ENCODE peak calls at places on chromosomes 12 and 14, in ten cellular contexts. S is AG04450; A is lower lobe of right lung; Y is Karpas-422; G is AG09309; L is fibroblast of pulmonary artery; C is heart right ventricle; P is CD4-positive, alpha-beta memory T cell; W is uterus; N is cardiac muscle cell. D is an unnamed sample.

GRCh38 chr12:69844836-69845235 is 19.8 kb downstream of the MYRFL start:
- DNase-seq in P (no peak), Y (no peak), L (no peak), G (no peak), N (no peak), W (no peak), S (no peak), A (no peak), C (no peak), D (no peak)

GRCh38 chr14:95683793-95684192 is 2.4 kb upstream of the TCL1B start:
- DNase-seq in G (no peak), Y (peak; percentile 92), C (no peak), A (no peak), N (no peak), S (no peak), L (no peak), W (no peak), P (no peak), D (no peak)

GRCh38 chr12:52369809-52370208 is 2.5 kb upstream of the KRT85 start:
- DNase-seq in W (no peak), L (no peak), Y (no peak), P (no peak), N (no peak), G (no peak), A (no peak), S (no peak), C (no peak), D (no peak)

GRCh38 chr14:48690349-48690748 is 895.8 kb downstream of the RPS29 start:
- DNase-seq in Y (no peak), S (no peak), G (no peak), P (no peak), A (no peak), C (no peak), L (peak; percentile 2), W (no peak), N (no peak), D (no peak)

GRCh38 chr14:105484069-105484996 is 2.4 kb upstream of the CRIP1 start:
- DNase-seq in W (peak; percentile 68), G (peak; percentile 2), S (no peak), N (no peak), A (peak; percentile 73), L (peak; percentile 31), Y (no peak), C (peak; percentile 84), P (peak; percentile 79), D (no peak)

GRCh38 chr12:9039397-9039977 is 50.1 kb downstream of the KLRG1 start:
- DNase-seq in P (peak; percentile 67), Y (peak; percentile 85), L (peak; percentile 61), W (no peak), C (no peak), A (no peak), N (peak; percentile 60), S (peak; percentile 4), G (peak; percentile 17), D (peak; percentile 20)

GRCh38 chr14:58977366-58977765 is 211.1 kb upstream of the DAAM1 start:
- DNase-seq in S (no peak), A (no peak), L (no peak), N (no peak), Y (no peak), P (no peak), C (no peak), W (no peak), G (no peak), D (peak; percentile 4)

GRCh38 chr12:65335021-65335714 is 56.7 kb downstream of the MSRB3 start:
- DNase-seq in N (no peak), S (peak; percentile 77), Y (no peak), A (no peak), L (peak; percentile 96), W (peak; percentile 73), C (peak; percentile 21), G (peak; percentile 72), P (no peak), D (peak; percentile 87)

GRCh38 chr14:64701660-64702059 is 2.6 kb upstream of the PLEKHG3 start:
- DNase-seq in L (no peak), C (no peak), W (no peak), A (no peak), N (no peak), Y (no peak), S (no peak), G (no peak), P (no peak), D (no peak)

GRCh38 chr14:64702493-64703392 is 1.5 kb upstream of the PLEKHG3 start:
- DNase-seq in C (no peak), S (no peak), P (peak; percentile 53), L (no peak), G (no peak), A (peak; percentile 80), N (peak; percentile 72), Y (no peak), W (no peak), D (no peak)

GRCh38 chr14:64704743-64705405 is 650 bp downstream of the PLEKHG3 start:
- DNase-seq in W (peak; percentile 41), Y (no peak), G (no peak), A (peak; percentile 66), S (no peak), N (peak; percentile 58), C (no peak), P (no peak), L (no peak), D (no peak)

GRCh38 chr14:64704145-64704742 is at the start of gene PLEKHG3:
- DNase-seq in Y (no peak), S (peak; percentile 26), W (peak; percentile 87), G (no peak), P (peak; percentile 35), L (peak; percentile 72), C (peak; percentile 80), A (peak; percentile 84), N (peak; percentile 90), D (peak; percentile 69)

GRCh38 chr14:64703393-64704144 is 655 bp upstream of the PLEKHG3 start:
- DNase-seq in P (no peak), S (no peak), A (no peak), L (no peak), G (no peak), W (no peak), N (no peak), C (no peak), Y (no peak), D (peak; percentile 35)
- H3K4me3 ChIP-seq in P (peak overlapping the region; percentile 57), S (peak overlapping the region; percentile 77), A (peak overlapping the region; percentile 85), L (peak overlapping the region; percentile 67), G (peak overlapping the region; percentile 74), W (peak overlapping the region; percentile 84), N (peak overlapping the region; percentile 67), C (peak overlapping the region; percentile 77), Y (no peak overlapping the region), D (peak overlapping the region; percentile 76)

GRCh38 chr12:26830358-26830757 is 2.6 kb downstream of the ITPR2 start:
- DNase-seq in G (no peak), Y (no peak), S (no peak), P (no peak), C (no peak), N (no peak), W (no peak), A (no peak), L (no peak), D (no peak)

GRCh38 chr12:26831959-26832816 is 806 bp downstream of the ITPR2 start:
- DNase-seq in S (no peak), C (peak; percentile 67), G (no peak), A (peak; percentile 76), P (peak; percentile 72), W (peak; percentile 60), L (peak; percentile 82), Y (peak; percentile 95), N (peak; percentile 71), D (peak; percentile 73)

GRCh38 chr12:26832817-26833691 is at the start of gene ITPR2:
- DNase-seq in L (peak; percentile 88), N (peak; percentile 97), G (no peak), S (no peak), P (peak; percentile 88), W (peak; percentile 94), A (peak; percentile 96), Y (peak; percentile 98), C (peak; percentile 96), D (peak; percentile 77)

GRCh38 chr12:26828315-26828714 is 4.7 kb downstream of the ITPR2 start:
- DNase-seq in S (no peak), G (no peak), Y (no peak), N (no peak), C (no peak), L (no peak), P (no peak), A (no peak), W (no peak), D (no peak)

DNA sequence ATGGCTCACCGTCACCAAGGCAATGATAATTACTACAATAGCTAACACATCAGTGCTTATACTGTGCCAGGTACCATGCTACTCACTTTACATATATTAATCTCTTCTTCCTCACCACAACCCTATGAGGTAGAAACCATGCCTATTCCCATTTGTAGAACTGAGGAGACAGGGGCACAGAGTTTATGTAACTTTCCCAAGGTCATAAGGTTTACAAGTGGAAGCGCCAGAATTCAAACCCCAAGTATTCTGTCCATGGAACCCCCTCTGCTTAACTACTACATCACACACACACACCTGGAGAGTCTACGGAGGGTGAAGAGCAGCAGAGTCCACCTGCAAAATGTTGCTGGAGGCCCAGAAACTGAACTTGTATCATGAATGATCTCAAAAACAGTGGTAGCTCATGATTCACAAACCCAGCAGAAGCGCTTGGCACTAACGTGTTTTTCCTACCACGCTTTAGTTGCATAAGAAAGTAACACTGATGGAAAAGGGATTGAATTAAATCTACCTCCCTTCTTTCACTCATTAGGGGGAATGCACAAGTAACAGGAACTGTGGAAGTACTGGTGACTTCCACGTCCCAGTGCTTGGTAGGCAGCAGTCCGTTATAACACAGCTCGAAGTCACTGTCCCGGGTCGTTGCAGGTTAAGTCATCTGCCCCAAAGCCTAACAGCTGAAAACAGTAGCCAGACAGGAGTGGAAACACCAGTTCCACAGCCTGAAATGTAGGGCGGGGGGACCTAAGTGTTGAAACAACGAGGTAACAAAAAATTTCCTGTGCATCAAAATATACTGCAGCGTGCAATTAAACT is 2.0 kb downstream of the ITPR2 start:
- DNase-seq in L (no peak), A (no peak), W (no peak), C (no peak), N (no peak), S (no peak), Y (peak; percentile 79), G (no peak), P (no peak), D (no peak)
- H3K4me3 ChIP-seq in L (peak overlapping the region; percentile 40), A (peak overlapping the region; percentile 89), W (no peak overlapping the region), C (no peak overlapping the region), N (no peak overlapping the region), S (no peak overlapping the region), Y (peak overlapping the region; percentile 82), G (no peak overlapping the region), P (peak overlapping the region; percentile 13), D (no peak overlapping the region)

DNA sequence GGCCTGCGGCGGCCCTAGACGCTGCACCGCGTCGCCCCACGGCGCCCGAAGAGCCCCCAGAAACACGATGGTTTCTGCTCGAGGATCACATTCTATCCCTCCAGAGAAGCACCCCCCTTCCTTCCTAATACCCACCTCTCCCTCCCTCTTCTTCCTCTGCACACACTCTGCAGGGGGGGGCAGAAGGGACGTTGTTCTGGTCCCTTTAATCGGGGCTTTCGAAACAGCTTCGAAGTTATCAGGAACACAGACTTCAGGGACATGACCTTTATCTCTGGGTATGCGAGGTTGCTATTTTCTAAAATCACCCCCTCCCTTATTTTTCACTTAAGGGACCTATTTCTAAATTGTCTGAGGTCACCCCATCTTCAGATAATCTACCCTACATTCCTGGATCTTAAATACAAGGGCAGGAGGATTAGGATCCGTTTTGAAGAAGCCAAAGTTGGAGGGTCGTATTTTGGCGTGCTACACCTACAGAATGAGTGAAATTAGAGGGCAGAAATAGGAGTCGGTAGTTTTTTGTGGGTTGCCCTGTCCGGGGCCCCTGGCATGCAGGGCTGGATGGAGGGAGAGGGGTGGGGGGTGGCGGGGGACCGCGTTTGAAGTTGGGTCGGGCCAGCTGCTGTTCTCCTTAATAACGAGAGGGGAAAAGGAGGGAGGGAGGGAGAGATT is 449 bp upstream of the CCND2 start:
- DNase-seq in P (no peak), L (no peak), W (no peak), G (no peak), C (no peak), N (no peak), A (no peak), Y (no peak), S (no peak), D (no peak)
- H3K4me3 ChIP-seq in P (peak overlapping the region; percentile 84), L (peak overlapping the region; percentile 76), W (peak overlapping the region; percentile 47), G (no peak overlapping the region), C (peak overlapping the region; percentile 83), N (peak overlapping the region; percentile 62), A (peak overlapping the region; percentile 77), Y (peak overlapping the region; percentile 24), S (no peak overlapping the region), D (peak overlapping the region; percentile 53)

DNA sequence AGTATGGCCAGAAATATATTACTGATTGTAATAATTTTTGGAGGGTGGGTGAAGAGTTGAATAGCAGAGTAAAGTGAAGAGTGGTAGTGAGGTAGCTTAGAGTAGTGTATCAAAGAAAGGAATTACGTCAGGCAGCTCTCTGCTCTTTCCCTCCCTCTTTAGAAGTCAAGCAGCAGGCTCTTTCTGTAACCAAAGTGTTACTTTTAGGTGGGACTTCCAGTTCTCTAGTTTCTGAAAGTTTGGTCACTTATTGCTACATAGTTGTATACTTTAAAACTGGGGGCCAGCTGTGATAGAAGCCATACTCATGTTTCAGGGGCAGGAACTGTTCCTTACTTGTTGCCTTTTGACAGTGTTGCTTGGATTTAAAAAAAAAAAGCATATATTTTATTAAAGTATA is 30.6 kb downstream of the ATF7IP start:
- DNase-seq in W (no peak), G (no peak), N (peak; percentile 18), S (no peak), P (peak; percentile 69), L (no peak), C (no peak), A (no peak), Y (peak; percentile 62), D (no peak)
- H3K4me3 ChIP-seq in W (no peak overlapping the region), G (no peak overlapping the region), N (peak overlapping the region; percentile 19), S (no peak overlapping the region), P (no peak overlapping the region), L (no peak overlapping the region), C (no peak overlapping the region), A (no peak overlapping the region), Y (peak overlapping the region; percentile 48), D (no peak overlapping the region)

D was measured in astrocyte.